ENCODE peak calls at places on chromosomes 3 and 15, in four cellular contexts. X is HepG2, Z is HEK293T, U is GM12878. I is an unnamed sample.
A peak's percentile ranks its signal among the peaks of the same experiment; 100 is the strongest.

GRCh38 chr15:62560943-62561571 is 396.0 kb upstream of the C2CD4B start:
- DNase-seq in X (no peak), Z (no peak), U (no peak), I (no peak)

GRCh38 chr3:180802837-180803236 is 109.6 kb upstream of the FXR1 start:
- DNase-seq in X (peak; percentile 28), Z (peak; percentile 19), U (no peak), I (peak; percentile 14)

GRCh38 chr15:57118013-57118799 is 199.8 kb downstream of the TCF12 start:
- DNase-seq in X (peak; percentile 27), Z (no peak), U (no peak), I (no peak)

GRCh38 chr15:67190326-67190725 is 64.1 kb downstream of the AAGAB start:
- DNase-seq in X (no peak), Z (no peak), U (no peak), I (no peak)

GRCh38 chr3:17143893-17144664 is 259.3 kb downstream of the PLCL2 start:
- DNase-seq in X (no peak), Z (no peak), U (no peak), I (no peak)

GRCh38 chr3:195863121-195864061 is 45.0 kb downstream of the TNK2 start:
- DNase-seq in X (peak; percentile 60), Z (peak; percentile 72), U (no peak), I (peak; percentile 85)

GRCh38 chr3:194773666-194774455 is 88.2 kb downstream of the FAM43A start:
- DNase-seq in X (no peak), Z (no peak), U (no peak), I (no peak)

GRCh38 chr3:72318504-72319201 is 529.6 kb downstream of the SHQ1 start:
- DNase-seq in X (peak; percentile 12), Z (no peak), U (no peak), I (no peak)

GRCh38 chr3:197154-197855 is 742 bp downstream of the CHL1 start:
- DNase-seq in X (no peak), Z (no peak), U (no peak), I (no peak)

GRCh38 chr3:43757613-43758012 is 66.9 kb downstream of the ABHD5 start:
- DNase-seq in X (no peak), Z (no peak), U (no peak), I (peak; percentile 32)

GRCh38 chr3:147958754-147959153 is 549.6 kb downstream of the ZIC1 start:
- DNase-seq in X (no peak), Z (no peak), U (no peak), I (no peak)

GRCh38 chr3:136546718-136547117 is 205.5 kb downstream of the STAG1 start:
- DNase-seq in X (no peak), Z (peak; percentile 6), U (no peak), I (peak; percentile 7)

GRCh38 chr3:46925585-46925934 is 48.0 kb downstream of the PTH1R start:
- DNase-seq in X (no peak), Z (no peak), U (no peak), I (no peak)

GRCh38 chr15:69873807-69874206 is 223.9 kb downstream of the TLE3 start:
- DNase-seq in X (no peak), Z (no peak), U (no peak), I (no peak)

GRCh38 chr15:89358435-89358754 is 23.8 kb upstream of the POLG start:
- DNase-seq in X (no peak), Z (no peak), U (no peak), I (no peak)

GRCh38 chr3:40877651-40878463 is 321.4 kb upstream of the CTNNB1 start:
- DNase-seq in X (peak; percentile 12), Z (no peak), U (no peak), I (no peak)

GRCh38 chr3:149487598-149488197 is 13.2 kb downstream of the TM4SF4 start:
- DNase-seq in X (no peak), Z (peak; percentile 43), U (no peak), I (peak; percentile 30)

GRCh38 chr15:65653341-65653740 is 31.6 kb downstream of the SLC24A1 start:
- DNase-seq in X (no peak), Z (no peak), U (no peak), I (no peak)

GRCh38 chr15:70195808-70196304 is 98.1 kb upstream of the TLE3 start:
- DNase-seq in X (peak; percentile 67), Z (no peak), U (no peak), I (peak; percentile 45)

GRCh38 chr3:84980011-84980410 is 21.2 kb downstream of the CADM2 start:
- DNase-seq in X (no peak), Z (no peak), U (no peak), I (no peak)

DNA sequence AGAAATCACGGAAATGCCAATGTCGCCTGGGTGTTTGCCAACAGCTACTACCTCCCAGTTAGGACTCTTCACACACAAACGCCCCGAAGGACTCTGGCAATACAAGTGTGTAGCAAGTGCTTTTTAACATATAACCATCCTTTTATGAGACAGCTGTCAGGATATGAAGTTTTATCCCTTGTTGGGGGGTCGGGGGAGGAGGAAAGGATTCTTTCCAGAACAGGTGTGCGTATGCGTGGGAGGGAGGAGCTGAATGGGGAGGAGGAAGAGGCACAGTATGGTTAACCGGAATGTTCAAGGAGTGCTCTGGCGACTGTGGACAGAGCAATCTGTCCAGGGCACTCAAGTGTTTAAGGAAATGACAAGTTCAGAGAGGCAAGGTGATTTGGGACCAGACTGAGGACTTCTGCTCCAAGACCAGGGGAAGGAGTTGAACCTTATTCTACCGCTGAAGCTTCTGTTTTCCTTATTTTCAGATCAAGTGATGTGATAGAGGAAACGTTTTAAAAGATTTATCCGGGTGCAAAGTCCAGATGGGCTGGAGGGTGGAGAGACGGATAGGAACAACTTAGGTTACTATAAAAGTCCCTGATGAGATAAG is 1.3 kb downstream of the TSPAN3 start:
- DNase-seq in X (no peak), Z (no peak), U (no peak), I (peak; percentile 14)
- TF ChIP-seq FOXK2 in X (no peak), Z (no peak), U (no peak), I (no peak)

DNA sequence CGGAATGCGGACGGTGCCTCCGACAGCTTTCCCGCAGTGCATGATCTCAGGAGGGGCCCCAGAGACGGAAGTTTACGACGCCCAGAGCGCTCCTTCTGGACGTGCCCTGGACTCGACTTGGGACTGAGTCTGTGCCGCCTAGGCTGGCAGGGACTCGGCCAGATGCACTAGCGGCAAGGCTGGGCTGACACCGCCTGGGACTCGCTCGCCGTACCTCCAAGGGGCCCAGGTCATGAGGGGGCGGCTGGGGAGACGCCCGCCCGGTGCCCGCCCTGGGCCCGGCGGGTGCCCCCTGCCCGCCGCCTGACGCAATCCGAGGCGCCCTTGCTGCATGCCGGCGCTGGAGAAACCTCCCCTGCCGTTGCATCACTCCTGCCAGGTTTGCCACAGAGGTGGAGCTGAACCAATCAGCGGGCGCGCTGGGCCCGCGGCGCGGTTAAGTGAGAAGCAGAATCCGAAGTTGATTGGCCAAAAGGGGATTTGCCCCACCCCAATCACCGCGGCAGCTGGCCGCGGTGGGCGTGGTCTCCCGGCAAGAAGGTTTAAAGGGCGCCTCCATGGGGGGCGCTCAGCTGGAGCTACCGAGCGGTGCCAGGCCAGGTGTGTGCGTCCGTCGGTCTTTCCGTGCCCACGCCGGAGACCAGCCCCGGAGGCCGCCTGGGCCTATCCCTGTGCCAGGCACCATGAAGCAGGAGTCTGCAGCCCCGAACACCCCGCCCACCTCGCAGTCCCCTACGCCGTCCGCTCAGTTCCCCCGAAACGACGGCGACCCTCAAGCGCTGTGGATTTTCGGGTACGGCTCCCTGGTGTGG is at the start of gene CHAC1:
- DNase-seq in X (no peak), Z (peak; percentile 94), U (peak; percentile 81), I (peak; percentile 96)
- TF ChIP-seq FOXK2 in X (no peak), Z (no peak), U (no peak), I (no peak)

GRCh38 chr3:122014741-122015140 is 7.3 kb downstream of the ILDR1 start:
- DNase-seq in X (no peak), Z (no peak), U (peak; percentile 91), I (no peak)
- TF ChIP-seq FOXK2 in X (no peak), Z (no peak), U (no peak), I (no peak)

GRCh38 chr3:39752019-39752637 is 57.3 kb upstream of the MYRIP start:
- DNase-seq in X (no peak), Z (no peak), U (no peak), I (no peak)
- TF ChIP-seq FOXK2 in X (no peak), Z (no peak), U (no peak), I (no peak)

GRCh38 chr3:173429527-173429926 is 32.0 kb downstream of the NLGN1 start:
- DNase-seq in X (no peak), Z (no peak), U (no peak), I (no peak)
- TF ChIP-seq FOXK2 in X (no peak), Z (no peak), U (no peak), I (no peak)

GRCh38 chr15:24856397-24857093 is 98.2 kb upstream of the SNRPN start:
- DNase-seq in X (no peak), Z (no peak), U (no peak), I (no peak)
- TF ChIP-seq FOXK2 in X (no peak), Z (no peak), U (no peak), I (no peak)

DNA sequence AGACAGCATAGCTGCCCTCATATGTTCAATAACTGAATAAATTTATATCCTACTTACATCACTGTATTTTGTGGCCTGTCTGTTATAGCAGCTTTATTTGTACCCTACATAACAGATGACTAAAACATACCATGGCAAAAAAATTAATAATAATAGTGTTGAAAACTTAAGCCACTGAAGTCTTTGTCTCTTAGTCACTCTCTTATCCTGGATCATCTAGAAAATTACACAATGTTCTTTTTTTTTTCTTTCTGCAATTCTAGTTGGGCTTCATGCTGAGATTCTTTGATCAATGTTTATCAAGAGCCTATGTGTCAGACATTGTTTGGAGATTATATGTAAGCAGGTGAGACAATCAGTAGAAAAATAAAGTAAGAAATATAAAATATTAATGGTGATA is 519.3 kb upstream of the ARPP21 start:
- DNase-seq in X (no peak), Z (no peak), U (no peak), I (no peak)
- TF ChIP-seq FOXK2 in X (no peak), Z (no peak), U (no peak), I (no peak)

GRCh38 chr3:140093742-140094141 is 158.8 kb downstream of the CLSTN2 start:
- DNase-seq in X (no peak), Z (no peak), U (no peak), I (no peak)

GRCh38 chr3:140089403-140090072 is 154.6 kb downstream of the CLSTN2 start:
- DNase-seq in X (no peak), Z (no peak), U (no peak), I (no peak)

GRCh38 chr3:140088058-140088457 is 153.1 kb downstream of the CLSTN2 start:
- DNase-seq in X (no peak), Z (no peak), U (no peak), I (no peak)

GRCh38 chr3:140092883-140093536 is 158.0 kb downstream of the CLSTN2 start:
- DNase-seq in X (no peak), Z (peak; percentile 31), U (no peak), I (peak; percentile 11)

GRCh38 chr3:140091143-140091542 is 156.2 kb downstream of the CLSTN2 start:
- DNase-seq in X (no peak), Z (no peak), U (no peak), I (no peak)
- TF ChIP-seq FOXK2 in X (no peak), Z (no peak), U (no peak), I (no peak)